ENCODE peak calls at places on chromosomes 2 and 18, in five cellular contexts. One of them, this sample, is unnamed. For H3K4me1 and H3K36me3, the result is how much of the 10 kb centered on the place peaks cover.

GRCh38 chr2:234133004-234133403 is 82.5 kb downstream of the SPP2 start:
- DNase-seq in uterus: no peak
- DNase-seq in K562: no peak
- DNase-seq in thoracic aorta: no peak
- DNase-seq in mammary epithelial cell: peak
- DNase-seq in this sample: no peak

GRCh38 chr2:14256890-14257289 is 375.6 kb upstream of the LRATD1 start:
- DNase-seq in thoracic aorta: no peak
- DNase-seq in K562: no peak
- DNase-seq in mammary epithelial cell: peak
- DNase-seq in uterus: no peak
- DNase-seq in this sample: no peak

GRCh38 chr2:126482582-126483464 is 173.1 kb upstream of the GYPC start:
- DNase-seq in K562: no peak
- DNase-seq in mammary epithelial cell: no peak
- DNase-seq in thoracic aorta: no peak
- DNase-seq in uterus: no peak
- DNase-seq in this sample: peak

GRCh38 chr2:127104881-127105655 is 1.9 kb downstream of the BIN1 start:
- DNase-seq in uterus: peak
- DNase-seq in K562: no peak
- DNase-seq in thoracic aorta: no peak
- DNase-seq in mammary epithelial cell: no peak
- DNase-seq in this sample: no peak

GRCh38 chr18:79788096-79789085 is 9.3 kb upstream of the KCNG2 start:
- DNase-seq in uterus: no peak
- DNase-seq in K562: no peak
- DNase-seq in mammary epithelial cell: no peak
- DNase-seq in thoracic aorta: no peak
- DNase-seq in this sample: no peak

GRCh38 chr2:238376884-238377391 is 49.8 kb upstream of the ASB1 start:
- DNase-seq in uterus: no peak
- DNase-seq in mammary epithelial cell: peak
- DNase-seq in thoracic aorta: no peak
- DNase-seq in K562: no peak
- DNase-seq in this sample: no peak

GRCh38 chr2:65309699-65310098 is 82.1 kb downstream of the ACTR2 start:
- DNase-seq in K562: no peak
- DNase-seq in thoracic aorta: no peak
- DNase-seq in uterus: no peak
- DNase-seq in mammary epithelial cell: peak
- DNase-seq in this sample: no peak

GRCh38 chr2:167192833-167193232 is 304.6 kb downstream of the XIRP2 start:
- DNase-seq in uterus: no peak
- DNase-seq in K562: no peak
- DNase-seq in mammary epithelial cell: no peak
- DNase-seq in thoracic aorta: no peak
- DNase-seq in this sample: no peak

GRCh38 chr2:86396304-86396785 is 44.8 kb upstream of the KDM3A start:
- DNase-seq in uterus: no peak
- DNase-seq in thoracic aorta: no peak
- DNase-seq in mammary epithelial cell: peak
- DNase-seq in K562: peak
- DNase-seq in this sample: no peak

GRCh38 chr2:205682239-205683021 is at the start of gene NRP2:
- DNase-seq in K562: no peak
- DNase-seq in uterus: peak
- DNase-seq in thoracic aorta: no peak
- DNase-seq in mammary epithelial cell: peak
- DNase-seq in this sample: peak

GRCh38 chr2:98280376-98281102 is 65.7 kb upstream of the CNGA3 start:
- DNase-seq in uterus: no peak
- DNase-seq in K562: no peak
- DNase-seq in mammary epithelial cell: no peak
- DNase-seq in thoracic aorta: no peak
- DNase-seq in this sample: no peak

GRCh38 chr2:239378021-239378917 is 22.6 kb downstream of the HDAC4 start:
- DNase-seq in thoracic aorta: no peak
- DNase-seq in K562: no peak
- DNase-seq in mammary epithelial cell: no peak
- DNase-seq in uterus: no peak
- DNase-seq in this sample: no peak

GRCh38 chr2:228542277-228542676 is 360.8 kb upstream of the SPHKAP start:
- DNase-seq in K562: no peak
- DNase-seq in mammary epithelial cell: no peak
- DNase-seq in uterus: no peak
- DNase-seq in thoracic aorta: no peak
- DNase-seq in this sample: no peak

GRCh38 chr2:102048465-102048864 is 56.7 kb downstream of the IL1R2 start:
- DNase-seq in K562: no peak
- DNase-seq in thoracic aorta: no peak
- DNase-seq in uterus: peak
- DNase-seq in mammary epithelial cell: no peak
- DNase-seq in this sample: no peak

GRCh38 chr2:186256540-186256939 is 229.5 kb upstream of the ZC3H15 start:
- DNase-seq in mammary epithelial cell: peak
- DNase-seq in uterus: no peak
- DNase-seq in K562: no peak
- DNase-seq in thoracic aorta: no peak
- DNase-seq in this sample: no peak

GRCh38 chr2:239728751-239729150 is 296.4 kb downstream of the NDUFA10 start:
- DNase-seq in K562: no peak
- DNase-seq in thoracic aorta: no peak
- DNase-seq in mammary epithelial cell: no peak
- DNase-seq in uterus: no peak
- DNase-seq in this sample: no peak

GRCh38 chr2:115389024-115389423 is 946.6 kb downstream of the DPP10 start:
- DNase-seq in K562: no peak
- DNase-seq in thoracic aorta: no peak
- DNase-seq in mammary epithelial cell: no peak
- DNase-seq in uterus: no peak
- DNase-seq in this sample: no peak

GRCh38 chr18:28158083-28158581 is 18.8 kb downstream of the CDH2 start:
- DNase-seq in mammary epithelial cell: no peak
- DNase-seq in uterus: no peak
- DNase-seq in thoracic aorta: no peak
- DNase-seq in K562: no peak
- DNase-seq in this sample: no peak

GRCh38 chr2:96315400-96316071 is 9.6 kb upstream of the ITPRIPL1 start:
- DNase-seq in uterus: no peak
- DNase-seq in mammary epithelial cell: no peak
- DNase-seq in thoracic aorta: no peak
- DNase-seq in K562: no peak
- DNase-seq in this sample: no peak

GRCh38 chr2:230650585-230651137 is 62.0 kb upstream of the CAB39 start:
- DNase-seq in mammary epithelial cell: no peak
- DNase-seq in K562: peak
- DNase-seq in uterus: no peak
- DNase-seq in thoracic aorta: no peak
- DNase-seq in this sample: no peak

GRCh38 chr2:135676031-135676430 is 65.6 kb upstream of the UBXN4 start:
- DNase-seq in uterus: no peak
- DNase-seq in K562: no peak
- DNase-seq in thoracic aorta: no peak
- DNase-seq in mammary epithelial cell: no peak
- DNase-seq in this sample: no peak

GRCh38 chr2:126970583-126970982 is 71.9 kb downstream of the TEX51 start:
- DNase-seq in thoracic aorta: no peak
- DNase-seq in uterus: peak
- DNase-seq in mammary epithelial cell: no peak
- DNase-seq in K562: no peak
- DNase-seq in this sample: no peak

GRCh38 chr18:62897153-62897552 is 181.8 kb downstream of the PHLPP1 start:
- DNase-seq in K562: no peak
- DNase-seq in mammary epithelial cell: peak
- DNase-seq in thoracic aorta: no peak
- DNase-seq in uterus: no peak
- DNase-seq in this sample: no peak

GRCh38 chr2:209094221-209094620 is 329.6 kb upstream of the MAP2 start:
- DNase-seq in mammary epithelial cell: no peak
- DNase-seq in uterus: no peak
- DNase-seq in thoracic aorta: no peak
- DNase-seq in K562: no peak
- DNase-seq in this sample: no peak

GRCh38 chr2:101175991-101176390 is 24.8 kb upstream of the TBC1D8 start:
- DNase-seq in thoracic aorta: no peak
- DNase-seq in K562: no peak
- DNase-seq in mammary epithelial cell: peak
- DNase-seq in uterus: no peak
- DNase-seq in this sample: no peak

GRCh38 chr2:43178602-43179542 is 47.5 kb downstream of the ZFP36L2 start:
- DNase-seq in K562: peak
- DNase-seq in uterus: peak
- DNase-seq in mammary epithelial cell: peak
- DNase-seq in thoracic aorta: peak
- DNase-seq in this sample: peak
- H3K4me1 ChIP-seq in K562: half or more
- H3K4me1 ChIP-seq in uterus: under half
- H3K4me1 ChIP-seq in mammary epithelial cell: under half
- H3K4me1 ChIP-seq in thoracic aorta: under half
- H3K4me1 ChIP-seq in this sample: under half

GRCh38 chr18:394997-395383 is 105.5 kb downstream of the COLEC12 start:
- DNase-seq in mammary epithelial cell: no peak
- DNase-seq in uterus: peak
- DNase-seq in thoracic aorta: no peak
- DNase-seq in K562: no peak
- DNase-seq in this sample: no peak
- H3K27ac ChIP-seq in mammary epithelial cell: no peak
- H3K27ac ChIP-seq in uterus: peak
- H3K27ac ChIP-seq in thoracic aorta: peak
- H3K27ac ChIP-seq in K562: no peak
- H3K27ac ChIP-seq in this sample: peak

GRCh38 chr18:22348521-22349316 is 69.0 kb downstream of the CTAGE1 start:
- DNase-seq in mammary epithelial cell: peak
- DNase-seq in K562: no peak
- DNase-seq in thoracic aorta: no peak
- DNase-seq in uterus: peak
- DNase-seq in this sample: peak

GRCh38 chr18:22347624-22348511 is 69.8 kb downstream of the CTAGE1 start:
- DNase-seq in uterus: peak
- DNase-seq in thoracic aorta: no peak
- DNase-seq in mammary epithelial cell: no peak
- DNase-seq in K562: no peak
- DNase-seq in this sample: no peak

GRCh38 chr18:22346968-22347611 is 70.6 kb downstream of the CTAGE1 start:
- DNase-seq in mammary epithelial cell: no peak
- DNase-seq in uterus: peak
- DNase-seq in thoracic aorta: peak
- DNase-seq in K562: no peak
- DNase-seq in this sample: peak

GRCh38 chr18:22349966-22350365 is 67.7 kb downstream of the CTAGE1 start:
- DNase-seq in K562: no peak
- DNase-seq in thoracic aorta: no peak
- DNase-seq in uterus: no peak
- DNase-seq in mammary epithelial cell: no peak
- DNase-seq in this sample: no peak

DNA sequence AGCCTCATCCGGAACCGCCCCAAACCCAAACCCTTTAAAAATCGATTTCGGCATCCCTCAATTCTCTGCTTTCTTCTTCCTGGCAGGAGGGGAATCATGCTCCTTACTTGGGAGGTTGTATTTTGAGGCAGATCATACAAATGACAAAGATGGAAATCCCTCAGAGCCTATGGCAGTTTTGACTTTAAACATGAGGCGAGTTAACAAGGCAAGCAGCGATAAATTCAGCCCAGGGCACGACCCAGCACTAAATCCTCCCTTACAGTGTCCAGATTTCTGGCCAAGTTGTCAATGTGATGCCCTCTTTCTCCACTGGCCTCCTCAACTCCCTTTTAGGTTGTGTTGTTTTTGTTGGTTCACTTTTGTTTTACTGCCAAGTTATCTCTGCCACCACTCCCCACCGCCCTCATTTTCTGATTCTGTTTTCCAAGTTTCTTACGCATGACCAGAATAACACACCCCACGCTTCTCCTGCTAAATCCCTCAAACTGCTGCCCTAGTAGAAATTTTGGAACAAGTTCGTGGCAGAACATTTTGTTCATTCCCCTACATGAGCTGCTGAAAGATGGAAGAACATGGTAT is 68.3 kb downstream of the CTAGE1 start:
- DNase-seq in uterus: peak
- DNase-seq in mammary epithelial cell: no peak
- DNase-seq in thoracic aorta: no peak
- DNase-seq in K562: no peak
- DNase-seq in this sample: no peak
- H3K36me3 ChIP-seq in uterus: under half
- H3K36me3 ChIP-seq in mammary epithelial cell: under half
- H3K36me3 ChIP-seq in thoracic aorta: under half
- H3K36me3 ChIP-seq in K562: under half
- H3K36me3 ChIP-seq in this sample: under half

GRCh38 chr2:218006741-218007140 is 3.9 kb upstream of the TNS1 start:
- DNase-seq in mammary epithelial cell: no peak
- DNase-seq in K562: no peak
- DNase-seq in uterus: peak
- DNase-seq in thoracic aorta: no peak
- DNase-seq in this sample: no peak

GRCh38 chr2:218005028-218005427 is 2.2 kb upstream of the TNS1 start:
- DNase-seq in K562: no peak
- DNase-seq in mammary epithelial cell: no peak
- DNase-seq in uterus: no peak
- DNase-seq in thoracic aorta: no peak
- DNase-seq in this sample: no peak

GRCh38 chr2:218003265-218003950 is 613 bp upstream of the TNS1 start:
- DNase-seq in thoracic aorta: no peak
- DNase-seq in K562: no peak
- DNase-seq in uterus: peak
- DNase-seq in mammary epithelial cell: no peak
- DNase-seq in this sample: no peak

GRCh38 chr2:218003994-218004419 is 1.2 kb upstream of the TNS1 start:
- DNase-seq in thoracic aorta: peak
- DNase-seq in uterus: peak
- DNase-seq in K562: no peak
- DNase-seq in mammary epithelial cell: no peak
- DNase-seq in this sample: peak

DNA sequence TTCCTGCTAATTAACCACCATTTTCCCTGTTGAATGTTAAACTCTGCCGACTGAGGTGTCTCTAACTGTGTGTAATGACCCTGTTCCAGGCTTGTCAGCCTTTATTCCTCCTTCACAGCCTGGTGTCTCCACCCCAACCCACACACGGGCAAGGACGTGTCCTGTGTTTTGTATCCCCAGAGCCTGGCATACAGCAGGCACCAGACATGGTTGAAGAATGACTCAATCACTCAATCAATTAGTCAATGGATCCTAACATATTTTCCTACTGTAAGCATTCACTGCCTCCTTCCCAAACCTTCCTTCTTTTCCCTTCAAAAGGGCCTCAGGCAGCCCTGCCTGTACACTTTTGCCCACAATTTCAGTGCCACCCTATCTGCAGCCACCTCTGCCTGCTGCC is 2.7 kb upstream of the TNS1 start:
- DNase-seq in uterus: no peak
- DNase-seq in K562: no peak
- DNase-seq in thoracic aorta: no peak
- DNase-seq in mammary epithelial cell: peak
- DNase-seq in this sample: no peak
- H3K4me1 ChIP-seq in uterus: under half
- H3K4me1 ChIP-seq in K562: under half
- H3K4me1 ChIP-seq in thoracic aorta: half or more
- H3K4me1 ChIP-seq in mammary epithelial cell: under half
- H3K4me1 ChIP-seq in this sample: under half

GRCh38 chr2:156697906-156698305 is 261.7 kb downstream of the GPD2 start:
- DNase-seq in uterus: no peak
- DNase-seq in thoracic aorta: no peak
- DNase-seq in mammary epithelial cell: no peak
- DNase-seq in K562: no peak
- DNase-seq in this sample: no peak
- H3K27ac ChIP-seq in uterus: no peak
- H3K27ac ChIP-seq in thoracic aorta: no peak
- H3K27ac ChIP-seq in mammary epithelial cell: no peak
- H3K27ac ChIP-seq in K562: no peak
- H3K27ac ChIP-seq in this sample: no peak

This sample was measured in right atrium auricular region.